ENCODE peak calls at places on chromosomes 1 and 21, in four cellular contexts. F is K562, Y is GM12878, I is H1. X is an unnamed sample.

GRCh38 chr1:154810571-154810970 is 59.5 kb downstream of the KCNN3 start:
- DNase-seq in I (no peak), Y (no peak), F (no peak), X (no peak)

GRCh38 chr1:10889628-10890353 is 93.3 kb upstream of the CASZ1 start:
- DNase-seq in F (no peak), Y (no peak), I (peak), X (no peak)

GRCh38 chr21:43034098-43034497 is 41.5 kb downstream of the CBS start:
- DNase-seq in F (no peak), Y (no peak), I (no peak), X (no peak)

GRCh38 chr1:229028987-229029550 is 241.8 kb upstream of the RAB4A start:
- DNase-seq in F (no peak), I (no peak), Y (no peak), X (no peak)

GRCh38 chr1:228058981-228059535 is 23.4 kb upstream of the ARF1 start:
- DNase-seq in Y (no peak), I (no peak), F (no peak), X (no peak)

GRCh38 chr1:154483941-154484803 is 17.8 kb upstream of the TDRD10 start:
- DNase-seq in F (no peak), I (no peak), Y (no peak), X (no peak)

GRCh38 chr1:5596651-5597050 is 395.6 kb downstream of the NPHP4 start:
- DNase-seq in F (no peak), I (no peak), Y (no peak), X (no peak)

GRCh38 chr21:45306832-45307571 is 19.3 kb upstream of the POFUT2 start:
- DNase-seq in F (peak), I (no peak), Y (no peak), X (no peak)

GRCh38 chr1:7771673-7772299 is 690 bp downstream of the VAMP3 start:
- DNase-seq in I (no peak), Y (no peak), F (no peak), X (no peak)

GRCh38 chr1:88175120-88175630 is 508.9 kb upstream of the PKN2 start:
- DNase-seq in F (no peak), I (no peak), Y (no peak), X (no peak)

GRCh38 chr1:150233359-150234308 is 2.3 kb downstream of the ANP32E start:
- DNase-seq in Y (no peak), F (no peak), I (peak), X (no peak)

GRCh38 chr1:53899708-53900107 is 5.7 kb downstream of the DIO1 start:
- DNase-seq in F (no peak), I (no peak), Y (no peak), X (no peak)

GRCh38 chr1:178093958-178094751 is at the start of gene RASAL2:
- DNase-seq in Y (no peak), I (peak), F (peak), X (no peak)

GRCh38 chr1:100440075-100440809 is 87.9 kb downstream of the CDC14A start:
- DNase-seq in F (peak), I (no peak), Y (no peak), X (no peak)

GRCh38 chr1:94094466-94095111 is 26.4 kb downstream of the ABCA4 start:
- DNase-seq in I (no peak), Y (no peak), F (no peak), X (no peak)

GRCh38 chr1:40404670-40405462 is 31.3 kb downstream of the SMAP2 start:
- DNase-seq in I (no peak), Y (no peak), F (peak), X (peak)

GRCh38 chr1:226708967-226709396 is 30.1 kb downstream of the ITPKB start:
- DNase-seq in F (no peak), Y (no peak), I (no peak), X (no peak)

GRCh38 chr1:22635436-22635835 is 992 bp upstream of the C1QA start:
- DNase-seq in I (no peak), F (no peak), Y (no peak), X (no peak)

GRCh38 chr1:22637952-22638445 is 1.6 kb downstream of the C1QA start:
- DNase-seq in I (no peak), F (no peak), Y (no peak), X (no peak)

GRCh38 chr1:22636927-22637326 is 499 bp downstream of the C1QA start:
- DNase-seq in I (no peak), Y (no peak), F (no peak), X (no peak)

GRCh38 chr1:22638476-22639234 is 2.2 kb downstream of the C1QA start:
- DNase-seq in Y (no peak), F (no peak), I (no peak), X (no peak)

GRCh38 chr1:22636369-22636768 is at the start of gene C1QA:
- DNase-seq in Y (no peak), I (no peak), F (no peak), X (no peak)
- TF ChIP-seq EGR1 in Y (no peak), I (no peak), F (no peak), X (no peak)

GRCh38 chr1:109398343-109399225 is 866 bp upstream of the SORT1 start:
- DNase-seq in I (no peak), Y (no peak), F (no peak), X (no peak)

GRCh38 chr1:109397451-109398342 is at the start of gene SORT1:
- DNase-seq in I (peak), Y (no peak), F (peak), X (peak)

GRCh38 chr1:109400035-109400655 is 2.4 kb upstream of the SORT1 start:
- DNase-seq in Y (no peak), I (no peak), F (no peak), X (no peak)

GRCh38 chr1:109396971-109397370 is 747 bp downstream of the SORT1 start:
- DNase-seq in Y (no peak), I (no peak), F (no peak), X (no peak)

GRCh38 chr1:109399326-109399957 is 1.7 kb upstream of the SORT1 start:
- DNase-seq in I (no peak), Y (no peak), F (peak), X (peak)
- TF ChIP-seq EGR1 in I (no peak), Y (no peak), F (no peak), X (no peak)

DNA sequence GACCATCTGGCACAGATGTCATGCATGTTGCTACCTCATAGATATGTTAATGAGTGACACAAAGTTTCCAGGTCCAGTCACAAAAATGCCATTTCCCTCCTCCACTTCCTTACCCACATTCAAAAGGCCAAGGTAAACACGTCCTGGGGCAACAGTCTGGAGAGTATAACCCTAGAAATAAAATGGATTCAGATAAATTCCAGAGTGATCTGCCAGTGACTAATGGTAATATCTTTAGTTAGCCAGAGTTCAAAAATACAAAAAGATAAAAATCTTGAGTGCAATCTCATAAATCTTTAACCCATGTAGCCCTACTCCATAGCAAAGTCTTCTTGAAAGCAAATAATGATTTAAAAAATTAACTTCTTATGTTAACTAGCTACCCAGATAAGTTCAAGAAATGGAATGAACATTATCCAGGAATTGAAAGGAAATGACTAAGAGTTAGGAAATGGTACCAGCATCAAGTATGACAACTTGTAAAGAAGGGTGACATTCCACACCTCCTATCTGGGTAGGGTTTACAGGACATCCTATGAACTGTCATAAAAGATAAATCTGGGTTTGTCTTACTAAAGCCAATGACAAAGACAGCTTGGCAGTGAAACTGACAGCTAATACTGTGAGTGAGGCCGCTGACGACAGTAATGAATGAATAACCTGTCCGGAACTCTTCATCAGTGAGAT is 18.1 kb downstream of the RGS2 start:
- DNase-seq in Y (no peak), I (no peak), F (no peak), X (peak)
- TF ChIP-seq EGR1 in Y (no peak), I (no peak), F (no peak), X (no peak)

GRCh38 chr1:31191281-31191680 is 48.4 kb downstream of the NKAIN1 start:
- DNase-seq in F (no peak), I (no peak), Y (no peak), X (no peak)

GRCh38 chr1:31183927-31184554 is 55.6 kb downstream of the NKAIN1 start:
- DNase-seq in Y (no peak), F (peak), I (peak), X (peak)

DNA sequence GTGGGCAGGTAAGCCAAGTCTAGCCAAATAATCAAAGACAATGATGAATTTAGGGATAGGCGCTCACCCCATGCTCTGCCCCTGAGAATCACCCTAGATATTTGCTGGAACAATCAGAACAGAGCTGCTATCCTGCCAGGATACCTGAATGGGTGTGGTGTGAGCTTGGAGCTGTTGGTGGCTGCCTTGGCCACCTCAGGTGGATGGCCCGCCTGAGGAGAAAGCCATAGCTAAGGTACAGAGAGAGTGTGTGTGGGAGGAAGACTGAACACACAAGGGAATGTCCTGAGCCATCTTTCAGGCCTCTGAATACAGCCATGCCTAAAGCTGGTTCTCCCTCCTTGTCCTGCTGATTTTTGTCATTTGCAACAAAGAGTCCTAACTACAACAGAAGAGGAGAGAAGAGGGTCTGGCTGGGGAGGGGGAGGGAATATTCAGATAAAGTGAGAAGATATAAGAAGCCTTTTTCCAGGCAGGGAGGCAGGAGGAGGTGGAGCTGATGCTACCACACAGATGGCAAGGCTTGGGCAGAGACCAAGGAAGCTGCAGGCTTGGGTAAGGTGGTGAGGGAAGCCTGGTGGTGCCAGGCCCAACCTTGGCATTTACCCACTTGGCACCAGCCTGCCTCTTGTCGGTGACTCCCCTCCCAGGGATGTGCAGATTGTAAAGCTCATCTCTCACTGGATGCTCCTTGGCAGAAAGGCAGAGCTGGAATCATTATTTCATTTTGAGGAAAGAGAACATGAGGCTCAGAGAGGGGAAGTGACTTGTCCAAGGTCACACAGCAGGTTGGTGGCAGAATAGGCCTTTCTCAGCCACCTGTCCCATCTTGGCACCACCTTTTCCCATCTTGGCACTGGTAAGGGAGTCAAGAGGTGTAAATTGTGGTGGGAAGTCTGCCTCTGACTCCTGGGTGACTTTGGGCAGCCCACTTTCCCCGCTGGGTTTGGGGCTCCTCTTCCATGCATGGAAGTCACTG is 49.7 kb downstream of the NKAIN1 start:
- DNase-seq in F (no peak), Y (no peak), I (no peak), X (no peak)
- TF ChIP-seq EGR1 in F (no peak), Y (no peak), I (no peak), X (no peak)

X was measured in HCT116.